ENCODE peak calls at places on chromosome 12, in four cellular contexts. T, X, K and U are unnamed samples.

GRCh38 chr12:89542912-89543592 is 17.2 kb upstream of the POC1B start:
- DNase-seq in T (peak; percentile 80), X (peak; percentile 83), K (peak; percentile 53), U (peak; percentile 94)

GRCh38 chr12:531951-532585 is 72.3 kb downstream of the B4GALNT3 start:
- DNase-seq in T (no peak), X (no peak), K (no peak), U (no peak)

GRCh38 chr12:105993766-105994165 is 145.0 kb downstream of the NUAK1 start:
- DNase-seq in T (no peak), X (peak; percentile 36), K (no peak), U (no peak)

GRCh38 chr12:87120440-87120839 is 864.2 kb upstream of the MGAT4C start:
- DNase-seq in T (no peak), X (peak; percentile 2), K (no peak), U (no peak)

GRCh38 chr12:55703976-55704761 is 3.5 kb downstream of the ITGA7 start:
- DNase-seq in T (no peak), X (peak; percentile 35), K (no peak), U (no peak)

GRCh38 chr12:116700066-116700465 is 37.8 kb downstream of the SPRING1 start:
- DNase-seq in T (no peak), X (no peak), K (no peak), U (no peak)

GRCh38 chr12:4934651-4935050 is 24.9 kb downstream of the KCNA1 start:
- DNase-seq in T (no peak), X (peak; percentile 13), K (no peak), U (no peak)

GRCh38 chr12:107027304-107028053 is 40.5 kb upstream of the MTERF2 start:
- DNase-seq in T (no peak), X (peak; percentile 96), K (no peak), U (peak; percentile 10)

GRCh38 chr12:119705182-119705581 is 37.2 kb downstream of the PRKAB1 start:
- DNase-seq in T (no peak), X (no peak), K (no peak), U (no peak)

GRCh38 chr12:51760231-51760630 is 88.3 kb downstream of the FIGNL2 start:
- DNase-seq in T (no peak), X (no peak), K (no peak), U (peak; percentile 17)

GRCh38 chr12:97336896-97337751 is 125.5 kb upstream of the RMST start:
- DNase-seq in T (no peak), X (no peak), K (no peak), U (no peak)

GRCh38 chr12:98639526-98639925 is 5.1 kb downstream of the IKBIP start:
- DNase-seq in T (no peak), X (no peak), K (no peak), U (no peak)

GRCh38 chr12:1605129-1606020 is 11.0 kb upstream of the FBXL14 start:
- DNase-seq in T (peak; percentile 74), X (peak; percentile 86), K (no peak), U (peak; percentile 87)

DNA sequence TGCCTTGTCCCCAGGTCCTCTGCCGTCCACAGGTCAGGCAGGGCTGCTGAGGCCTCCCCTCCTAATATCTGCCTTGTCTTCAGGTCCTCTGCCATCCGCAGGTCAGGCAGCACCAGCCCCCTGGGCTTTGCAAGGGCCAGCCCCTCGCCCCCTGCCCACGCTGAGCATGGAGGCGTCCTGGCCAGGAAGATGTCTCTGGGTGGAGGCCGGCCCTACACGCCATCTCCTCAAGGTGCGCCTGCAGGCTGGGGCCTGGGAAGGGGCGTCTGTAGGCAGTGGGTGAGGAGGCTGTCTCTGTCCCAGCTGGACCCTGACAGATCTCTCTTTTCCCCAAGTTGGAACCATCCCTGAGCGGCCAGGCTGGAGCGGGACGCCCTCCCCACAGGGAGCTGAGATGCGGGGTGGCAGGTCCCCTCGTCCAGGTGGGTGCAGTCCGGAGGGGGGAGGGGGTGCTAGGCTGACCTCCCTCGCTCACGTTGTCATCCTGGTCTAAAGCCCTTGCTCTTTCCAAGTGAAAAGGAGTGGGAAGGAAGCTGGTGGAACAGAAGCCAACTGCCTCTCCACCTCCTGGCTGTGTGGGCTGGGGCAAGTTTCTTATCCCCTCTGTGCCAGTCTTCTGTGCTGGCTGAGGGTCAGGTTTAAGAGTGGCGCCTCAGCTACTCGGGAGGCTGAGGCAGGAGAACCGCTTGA is 13.9 kb upstream of the PUS1 start:
- DNase-seq in T (no peak), X (no peak), K (no peak), U (no peak)
- H3K56ac ChIP-seq in T (no peak overlapping the region), X (no peak overlapping the region), K (no peak overlapping the region), U (no peak overlapping the region)

GRCh38 chr12:11879306-11879705 is 191.4 kb upstream of the BCL2L14 start:
- DNase-seq in T (no peak), X (peak; percentile 69), K (no peak), U (no peak)
- H3K56ac ChIP-seq in T (no peak overlapping the region), X (no peak overlapping the region), K (no peak overlapping the region), U (no peak overlapping the region)

GRCh38 chr12:65184858-65185229 is 15.5 kb downstream of the LEMD3 start:
- DNase-seq in T (no peak), X (no peak), K (no peak), U (no peak)
- H3K56ac ChIP-seq in T (no peak overlapping the region), X (no peak overlapping the region), K (no peak overlapping the region), U (no peak overlapping the region)

DNA sequence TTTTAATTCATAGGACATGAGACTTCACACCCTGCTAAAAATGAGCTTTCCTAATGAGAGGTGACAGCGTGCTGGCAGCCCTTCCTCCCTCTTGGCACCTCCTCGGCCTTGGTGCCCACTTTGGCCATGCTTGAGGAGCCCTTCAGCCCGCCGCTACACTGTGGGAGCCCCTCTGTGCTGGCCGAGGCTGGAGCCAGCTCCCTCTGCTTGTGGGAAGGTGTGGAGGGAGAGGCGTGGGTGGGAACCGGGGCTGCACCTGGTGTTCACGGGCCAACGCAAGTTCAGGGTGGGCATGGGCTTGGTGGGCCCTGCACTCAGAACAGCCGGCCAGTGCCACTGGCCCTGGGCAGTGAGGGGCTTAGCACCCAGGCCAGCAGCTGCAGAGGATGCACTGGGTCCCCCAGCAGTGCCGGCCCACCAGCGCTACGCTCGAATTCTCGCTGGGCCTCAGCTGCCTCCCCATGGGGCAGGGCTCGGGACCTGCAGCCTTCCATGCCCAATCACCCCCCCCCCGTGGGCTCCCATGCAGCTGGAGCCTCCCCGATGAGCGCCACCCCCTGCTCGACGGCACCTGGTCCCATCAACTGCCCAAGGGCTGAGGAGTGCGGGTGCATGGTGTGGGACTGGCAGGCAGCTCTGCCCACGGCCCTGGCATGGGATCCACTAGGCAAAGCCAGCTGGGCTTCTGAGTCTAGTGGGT is 22.7 kb upstream of the B4GALNT1 start:
- DNase-seq in T (no peak), X (no peak), K (no peak), U (no peak)
- H3K56ac ChIP-seq in T (no peak overlapping the region), X (no peak overlapping the region), K (no peak overlapping the region), U (no peak overlapping the region)

DNA sequence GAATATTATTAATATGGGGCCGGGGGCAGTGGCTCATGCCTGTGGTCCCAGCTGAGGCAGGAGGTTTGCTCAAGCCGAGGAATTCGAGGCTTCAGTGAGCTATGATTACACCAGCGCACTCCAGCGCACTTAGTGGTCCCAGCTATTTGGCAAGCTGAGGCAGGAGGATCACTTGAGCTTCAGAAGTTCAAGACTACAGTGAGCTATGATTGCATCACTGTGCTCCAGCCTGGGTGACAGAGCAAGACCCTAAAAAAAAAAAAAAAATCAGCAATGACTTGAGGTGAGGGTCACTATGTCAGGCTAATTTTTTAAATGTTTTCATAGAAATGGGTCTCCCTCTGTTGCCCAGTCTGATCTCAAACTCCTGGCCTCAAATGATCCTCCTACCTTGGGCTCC is 243.4 kb downstream of the RBM19 start:
- DNase-seq in T (no peak), X (no peak), K (no peak), U (no peak)
- H3K56ac ChIP-seq in T (no peak overlapping the region), X (no peak overlapping the region), K (no peak overlapping the region), U (no peak overlapping the region)

DNA sequence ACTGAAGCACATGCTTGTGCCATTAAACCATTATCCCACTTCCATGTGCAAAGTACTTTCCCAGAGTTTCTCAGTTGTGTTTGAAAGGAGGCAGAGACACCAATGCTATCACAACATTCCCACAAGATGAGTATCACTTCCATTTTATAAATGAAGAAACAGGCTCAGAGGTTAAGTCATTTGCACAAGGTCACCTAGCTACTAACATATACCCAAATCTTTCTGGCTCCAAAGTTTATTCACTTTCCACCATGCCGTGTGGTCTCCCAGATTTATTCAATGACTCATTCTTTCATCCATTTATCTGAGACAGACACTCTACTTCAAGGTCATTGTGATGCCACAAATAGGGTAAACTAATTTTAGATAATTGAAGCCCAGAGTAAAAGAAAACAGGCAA is 9.4 kb downstream of the ART4 start:
- DNase-seq in T (no peak), X (peak; percentile 29), K (no peak), U (no peak)
- H3K56ac ChIP-seq in T (no peak overlapping the region), X (no peak overlapping the region), K (no peak overlapping the region), U (no peak overlapping the region)

GRCh38 chr12:84785281-84785680 is 127.3 kb downstream of the SLC6A15 start:
- DNase-seq in T (no peak), X (no peak), K (no peak), U (no peak)
- H3K56ac ChIP-seq in T (no peak overlapping the region), X (no peak overlapping the region), K (no peak overlapping the region), U (no peak overlapping the region)

GRCh38 chr12:92992041-92992440 is 62.9 kb upstream of the EEA1 start:
- DNase-seq in T (no peak), X (peak; percentile 71), K (no peak), U (no peak)
- H3K56ac ChIP-seq in T (no peak overlapping the region), X (no peak overlapping the region), K (no peak overlapping the region), U (no peak overlapping the region)

DNA sequence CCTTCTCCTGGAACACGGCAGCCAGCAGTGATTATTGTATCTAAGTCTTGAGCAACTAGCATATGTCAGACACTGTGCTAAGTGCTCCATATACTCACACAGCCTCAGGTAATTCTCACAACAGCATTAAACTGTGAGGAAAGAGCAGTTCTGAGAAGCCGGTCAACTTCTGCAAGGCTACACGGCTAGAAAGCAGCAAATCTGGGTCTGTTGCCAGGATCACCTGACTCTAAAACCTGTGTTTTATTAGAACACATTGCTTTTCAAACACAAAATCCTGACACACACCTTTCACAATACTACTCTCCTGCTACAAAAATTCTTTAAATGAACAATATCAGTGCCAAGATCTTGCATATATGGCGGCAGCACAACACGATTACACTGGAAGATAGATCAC is 49.8 kb upstream of the CRACR2A start:
- DNase-seq in T (no peak), X (no peak), K (no peak), U (no peak)
- H3K56ac ChIP-seq in T (no peak overlapping the region), X (no peak overlapping the region), K (no peak overlapping the region), U (no peak overlapping the region)

GRCh38 chr12:68775121-68775520 is 29.1 kb downstream of the SLC35E3 start:
- DNase-seq in T (no peak), X (no peak), K (no peak), U (no peak)
- H3K56ac ChIP-seq in T (no peak overlapping the region), X (no peak overlapping the region), K (no peak overlapping the region), U (no peak overlapping the region)